ENCODE peak calls at places on chromosomes 7 and 10, in four cellular contexts. Y is mucosa of gallbladder, X is RCC 7860, P is memory B cell. C is an unnamed sample.

GRCh38 chr7:3217166-3217565 is 83.9 kb upstream of the SDK1 start:
- DNase-seq in X (no peak), Y (no peak), P (no peak), C (no peak)

GRCh38 chr7:1894906-1895663 is 225.0 kb downstream of the ELFN1 start:
- DNase-seq in X (no peak), P (no peak), Y (no peak), C (no peak)

GRCh38 chr10:3987142-3987974 is 202.3 kb upstream of the KLF6 start:
- DNase-seq in Y (no peak), X (peak), P (no peak), C (no peak)

GRCh38 chr10:4755286-4756009 is 70.6 kb upstream of the AKR1E2 start:
- DNase-seq in X (no peak), Y (no peak), P (no peak), C (no peak)

GRCh38 chr10:75111906-75112703 is 649 bp downstream of the SAMD8 start:
- DNase-seq in Y (peak), P (peak), X (peak), C (peak)

GRCh38 chr7:149637911-149638565 is 135.3 kb downstream of the ZNF467 start:
- DNase-seq in X (no peak), Y (no peak), P (no peak), C (no peak)

GRCh38 chr7:76310102-76310957 is 7.9 kb downstream of the HSPB1 start:
- DNase-seq in X (no peak), P (no peak), Y (peak), C (no peak)

GRCh38 chr7:102284399-102284798 is 2.3 kb upstream of the SH2B2 start:
- DNase-seq in Y (no peak), X (no peak), P (no peak), C (peak)

GRCh38 chr7:8114175-8114574 is 145.6 kb downstream of the GLCCI1 start:
- DNase-seq in P (no peak), X (no peak), Y (no peak), C (no peak)

GRCh38 chr7:136874393-136875032 is 6.1 kb downstream of the CHRM2 start:
- DNase-seq in P (no peak), Y (no peak), X (no peak), C (no peak)

GRCh38 chr10:123496336-123496735 is 169.8 kb upstream of the GPR26 start:
- DNase-seq in P (no peak), X (no peak), Y (no peak), C (no peak)

GRCh38 chr7:95676691-95677090 is 80.4 kb upstream of the PDK4 start:
- DNase-seq in P (no peak), X (no peak), Y (no peak), C (no peak)

GRCh38 chr7:93923946-93924345 is 2.4 kb downstream of the GNG11 start:
- DNase-seq in Y (no peak), P (no peak), X (peak), C (no peak)

GRCh38 chr7:6385110-6385792 is 62.5 kb downstream of the DAGLB start:
- DNase-seq in Y (no peak), X (peak), P (no peak), C (no peak)

GRCh38 chr10:48551796-48552591 is 52.9 kb downstream of the ARHGAP22 start:
- DNase-seq in Y (peak), P (peak), X (peak), C (peak)

GRCh38 chr10:25758041-25758457 is 176.0 kb upstream of the MYO3A start:
- DNase-seq in P (no peak), Y (no peak), X (no peak), C (no peak)

GRCh38 chr7:18770154-18770807 is 274.7 kb downstream of the HDAC9 start:
- DNase-seq in Y (no peak), X (peak), P (no peak), C (no peak)

GRCh38 chr7:69597278-69598076 is 798 bp upstream of the AUTS2 start:
- DNase-seq in P (peak), X (no peak), Y (peak), C (peak)

GRCh38 chr10:32373496-32373895 is 26.5 kb upstream of the EPC1 start:
- DNase-seq in Y (no peak), P (no peak), X (no peak), C (no peak)

GRCh38 chr7:94294471-94295131 is 100.1 kb upstream of the COL1A2 start:
- DNase-seq in P (no peak), Y (no peak), X (no peak), C (no peak)

GRCh38 chr7:27046854-27047549 is 48.8 kb downstream of the HOXA1 start:
- DNase-seq in X (peak), Y (no peak), P (no peak), C (no peak)

GRCh38 chr10:71970869-71971268 is 6.7 kb downstream of the CHST3 start:
- DNase-seq in P (no peak), Y (no peak), X (peak), C (no peak)

GRCh38 chr10:121152033-121152432 is 300.9 kb downstream of the WDR11 start:
- DNase-seq in Y (no peak), P (no peak), X (no peak), C (no peak)

GRCh38 chr10:44300666-44301649 is 83.9 kb downstream of the CXCL12 start:
- DNase-seq in Y (peak), P (no peak), X (peak), C (no peak)

GRCh38 chr7:67019562-67020390 is 23.1 kb downstream of the TYW1 start:
- DNase-seq in Y (no peak), X (peak), P (no peak), C (no peak)

GRCh38 chr7:76260171-76260703 is 42.2 kb upstream of the HSPB1 start:
- DNase-seq in P (no peak), Y (no peak), X (no peak), C (no peak)